ENCODE peak calls at places on chromosomes 5 and 9, in five cellular contexts. M is occipital lobe, U is Kasumi-1, Q is EL, A is fibroblast of the aortic adventitia. I is an unnamed sample.

GRCh38 chr5:122236270-122236669 is 75.8 kb upstream of the SNCAIP start:
- DNase-seq in M (no peak), A (no peak), U (no peak), Q (peak; percentile 76), I (no peak)

GRCh38 chr9:117191504-117192375 is 223.1 kb downstream of the ASTN2 start:
- DNase-seq in M (no peak), Q (no peak), A (no peak), U (no peak), I (no peak)

GRCh38 chr5:73215525-73215890 is 42.5 kb downstream of the TMEM174 start:
- DNase-seq in Q (no peak), A (peak; percentile 16), M (no peak), U (peak; percentile 7), I (no peak)

GRCh38 chr5:151612689-151613427 is 21.7 kb upstream of the FAT2 start:
- DNase-seq in Q (no peak), A (no peak), M (no peak), U (no peak), I (no peak)

GRCh38 chr9:29456940-29457339 is 1883.7 kb upstream of the C9orf72 start:
- DNase-seq in M (no peak), U (no peak), Q (peak; percentile 13), A (peak; percentile 86), I (no peak)

GRCh38 chr5:33936381-33937016 is at the start of gene RXFP3:
- DNase-seq in M (no peak), Q (peak; percentile 41), A (no peak), U (no peak), I (no peak)

GRCh38 chr9:32431196-32431595 is 46.8 kb downstream of the ACO1 start:
- DNase-seq in M (no peak), U (no peak), Q (peak; percentile 43), A (peak; percentile 10), I (no peak)

GRCh38 chr5:171342362-171343111 is 33.5 kb downstream of the TLX3 start:
- DNase-seq in A (peak; percentile 68), U (peak; percentile 82), M (no peak), Q (peak; percentile 67), I (peak; percentile 66)

GRCh38 chr5:120228262-120229031 is 235.7 kb upstream of the PRR16 start:
- DNase-seq in U (no peak), A (peak; percentile 7), Q (no peak), M (no peak), I (no peak)

GRCh38 chr5:172410160-172410559 is 44.2 kb downstream of the SH3PXD2B start:
- DNase-seq in A (peak; percentile 75), Q (peak; percentile 40), M (no peak), U (peak; percentile 82), I (no peak)

GRCh38 chr5:147509041-147509709 is 693 bp downstream of the DPYSL3 start:
- DNase-seq in A (peak; percentile 35), U (no peak), Q (peak; percentile 53), M (no peak), I (no peak)

GRCh38 chr5:132269635-132270344 is 12.3 kb downstream of the PDLIM4 start:
- DNase-seq in M (no peak), U (no peak), Q (peak; percentile 39), A (no peak), I (no peak)

GRCh38 chr9:137606005-137606601 is 617 bp downstream of the ARRDC1 start:
- DNase-seq in U (no peak), M (no peak), Q (no peak), A (no peak), I (peak; percentile 60)

GRCh38 chr9:6142816-6143454 is 72.7 kb upstream of the IL33 start:
- DNase-seq in U (no peak), M (no peak), A (no peak), Q (no peak), I (no peak)

GRCh38 chr5:92637247-92637646 is 943.8 kb downstream of the NR2F1-AS1 start:
- DNase-seq in A (no peak), M (no peak), Q (no peak), U (no peak), I (no peak)

GRCh38 chr9:136821333-136822031 is 13.7 kb downstream of the RABL6 start:
- DNase-seq in Q (no peak), A (peak; percentile 27), U (no peak), M (no peak), I (no peak)

GRCh38 chr9:91192785-91193657 is 168.7 kb downstream of the AUH start:
- DNase-seq in M (peak; percentile 46), U (peak; percentile 75), A (peak; percentile 100), Q (peak; percentile 99), I (no peak)

GRCh38 chr9:35706951-35707350 is 17.2 kb upstream of the TPM2 start:
- DNase-seq in Q (no peak), M (no peak), U (no peak), A (no peak), I (no peak)

GRCh38 chr5:135214897-135215616 is 181.0 kb upstream of the PITX1 start:
- DNase-seq in A (peak; percentile 46), M (no peak), U (peak; percentile 98), Q (no peak), I (no peak)

GRCh38 chr5:121315786-121316185 is 535.9 kb upstream of the FTMT start:
- DNase-seq in U (no peak), Q (no peak), A (peak; percentile 2), M (no peak), I (no peak)

I was measured in COR-L47.